ENCODE peak calls at places on chromosomes 13 and 19, in ten cellular contexts. T is fibroblast of the aortic adventitia, X is tibial artery, P is IMR-90, M is Peyer's patch, V is omental fat pad, G is astrocyte, Z is epithelial cell of esophagus, E is lung, B is Calu3. D is an unnamed sample.

GRCh38 chr19:15144046-15144646 is 36.9 kb downstream of the SYDE1 start:
- DNase-seq in M (no peak), G (no peak), Z (peak), X (no peak), B (no peak), V (no peak), P (no peak), E (no peak), T (no peak), D (no peak)

GRCh38 chr13:36700170-36700569 is 26.4 kb downstream of the SERTM1 start:
- DNase-seq in Z (no peak), T (no peak), P (no peak), X (no peak), V (no peak), E (no peak), G (no peak), B (no peak), M (no peak), D (no peak)

GRCh38 chr19:57675881-57676280 is 5.9 kb upstream of the ZNF551 start:
- DNase-seq in M (no peak), T (peak), Z (no peak), P (no peak), V (no peak), X (no peak), B (no peak), E (no peak), G (no peak), D (no peak)

GRCh38 chr19:13599681-13600080 is 93.4 kb upstream of the CACNA1A start:
- DNase-seq in T (no peak), M (no peak), X (no peak), B (no peak), E (no peak), Z (no peak), V (no peak), P (no peak), G (no peak), D (no peak)

GRCh38 chr19:44776402-44777096 is 1.1 kb upstream of the CBLC start:
- DNase-seq in P (no peak), E (no peak), T (no peak), B (peak), Z (peak), M (no peak), G (no peak), X (no peak), V (no peak), D (no peak)

GRCh38 chr19:17079710-17080440 is 4.3 kb downstream of the MYO9B start:
- DNase-seq in M (peak), X (peak), Z (peak), P (peak), E (peak), B (peak), G (peak), V (peak), T (peak), D (peak)

GRCh38 chr19:12464769-12465725 is 19.6 kb downstream of the ZNF709 start:
- DNase-seq in M (no peak), V (no peak), B (no peak), P (no peak), T (no peak), E (no peak), X (no peak), G (no peak), Z (no peak), D (no peak)

GRCh38 chr19:28472111-28472510 is 740.8 kb downstream of the UQCRFS1 start:
- DNase-seq in E (no peak), M (no peak), B (no peak), G (peak), T (peak), X (no peak), V (no peak), P (no peak), Z (no peak), D (no peak)

GRCh38 chr19:7534531-7534980 is 961 bp upstream of the PNPLA6 start:
- DNase-seq in X (peak), V (peak), B (peak), E (peak), P (peak), T (peak), Z (peak), M (peak), G (peak), D (no peak)

GRCh38 chr13:99528547-99528946 is 27.3 kb downstream of the TM9SF2 start:
- DNase-seq in T (no peak), M (no peak), B (no peak), X (no peak), E (no peak), G (no peak), V (no peak), P (no peak), Z (no peak), D (no peak)

GRCh38 chr19:37817180-37817911 is 38.0 kb upstream of the ZNF573 start:
- DNase-seq in X (peak), Z (peak), P (peak), G (peak), M (peak), B (no peak), T (peak), V (peak), E (peak), D (peak)

GRCh38 chr13:114068723-114069322 is 63.6 kb downstream of the RASA3 start:
- DNase-seq in T (peak), Z (peak), B (no peak), M (no peak), G (peak), P (peak), E (no peak), X (peak), V (no peak), D (no peak)

GRCh38 chr19:46480409-46480808 is 9.0 kb upstream of the PNMA8A start:
- DNase-seq in M (no peak), B (no peak), E (no peak), P (peak), V (no peak), G (peak), X (no peak), T (peak), Z (no peak), D (no peak)

GRCh38 chr13:67769063-67769986 is 539.2 kb upstream of the PCDH9 start:
- DNase-seq in E (no peak), Z (no peak), M (no peak), G (no peak), X (no peak), V (no peak), B (no peak), P (no peak), T (no peak), D (no peak)

GRCh38 chr13:57630661-57631606 is 610 bp upstream of the PCDH17 start:
- DNase-seq in M (no peak), B (no peak), Z (peak), P (no peak), T (no peak), X (no peak), E (no peak), G (peak), V (no peak), D (no peak)

GRCh38 chr19:18479964-18480723 is 41.7 kb downstream of the ELL start:
- DNase-seq in T (peak), B (no peak), E (no peak), X (peak), P (peak), V (no peak), M (no peak), G (peak), Z (no peak), D (no peak)

GRCh38 chr19:8085606-8086464 is 33.3 kb downstream of the CCL25 start:
- DNase-seq in T (no peak), P (no peak), B (peak), Z (no peak), X (no peak), M (no peak), G (no peak), V (no peak), E (peak), D (no peak)

GRCh38 chr13:30477346-30478235 is 11.9 kb upstream of the HMGB1 start:
- DNase-seq in E (no peak), T (no peak), G (no peak), M (no peak), X (no peak), P (no peak), Z (no peak), B (no peak), V (no peak), D (no peak)

GRCh38 chr13:75635101-75635620 is 969 bp upstream of the LMO7 start:
- DNase-seq in Z (no peak), M (peak), X (no peak), P (no peak), B (no peak), V (no peak), T (peak), G (no peak), E (no peak), D (no peak)

GRCh38 chr13:81302125-81302524 is 961.2 kb upstream of the SPRY2 start:
- DNase-seq in G (no peak), Z (no peak), E (no peak), T (no peak), M (no peak), B (no peak), X (no peak), V (no peak), P (no peak), D (no peak)

GRCh38 chr19:48928164-48929005 is 5.1 kb upstream of the DHDH start:
- DNase-seq in P (peak), Z (peak), E (peak), V (no peak), G (peak), X (no peak), T (peak), M (no peak), B (peak), D (no peak)

GRCh38 chr19:39438270-39438934 is 2.7 kb upstream of the RPS16 start:
- DNase-seq in E (no peak), V (no peak), X (no peak), G (no peak), M (no peak), T (peak), B (no peak), Z (peak), P (peak), D (no peak)

GRCh38 chr13:98751397-98752110 is 918 bp downstream of the SLC15A1 start:
- DNase-seq in V (no peak), X (no peak), B (no peak), G (peak), P (peak), T (peak), E (no peak), Z (peak), M (no peak), D (no peak)

GRCh38 chr19:6772028-6772865 is at the start of gene VAV1:
- DNase-seq in G (no peak), P (no peak), E (peak), M (peak), X (no peak), B (no peak), V (no peak), T (no peak), Z (no peak), D (peak)

GRCh38 chr13:30805603-30806011 is 70.3 kb downstream of the ALOX5AP start:
- DNase-seq in P (peak), X (no peak), V (no peak), B (peak), G (peak), M (no peak), Z (no peak), E (no peak), T (no peak), D (no peak)

GRCh38 chr19:45103200-45103624 is 10.2 kb downstream of the PPP1R37 start:
- DNase-seq in E (no peak), T (no peak), B (no peak), M (peak), P (no peak), V (no peak), Z (no peak), G (no peak), X (no peak), D (no peak)

GRCh38 chr13:77990973-77991372 is 72.3 kb upstream of the EDNRB start:
- DNase-seq in T (no peak), P (no peak), X (no peak), G (no peak), M (no peak), B (no peak), Z (no peak), E (no peak), V (no peak), D (no peak)

GRCh38 chr13:51614350-51614786 is 30.1 kb downstream of the WDFY2 start:
- DNase-seq in G (no peak), B (no peak), M (peak), P (no peak), Z (no peak), V (no peak), T (no peak), X (no peak), E (no peak), D (no peak)

GRCh38 chr19:19510432-19510831 is 4.9 kb downstream of the TSSK6 start:
- DNase-seq in M (no peak), E (no peak), Z (peak), B (no peak), X (no peak), G (no peak), V (no peak), T (peak), P (no peak), D (no peak)

GRCh38 chr19:52397310-52398090 is at the start of gene ZNF528:
- DNase-seq in T (peak), E (peak), V (peak), Z (peak), M (peak), P (peak), G (peak), X (peak), B (no peak), D (peak)

GRCh38 chr13:38661276-38661675 is 25.6 kb upstream of the FREM2 start:
- DNase-seq in V (no peak), E (no peak), P (no peak), Z (no peak), X (no peak), T (peak), G (peak), M (no peak), B (no peak), D (no peak)

GRCh38 chr19:45087531-45087930 is 5.4 kb upstream of the PPP1R37 start:
- DNase-seq in G (no peak), B (no peak), P (no peak), M (peak), E (no peak), V (no peak), T (no peak), Z (no peak), X (no peak), D (no peak)

GRCh38 chr19:57773488-57773887 is 4.0 kb downstream of the ZNF586 start:
- DNase-seq in V (no peak), B (no peak), G (no peak), Z (peak), X (no peak), P (no peak), M (no peak), E (no peak), T (no peak), D (no peak)

GRCh38 chr13:113224486-113224885 is 15.1 kb downstream of the CUL4A start:
- DNase-seq in Z (peak), E (no peak), P (no peak), V (no peak), G (no peak), B (no peak), X (no peak), T (no peak), M (no peak), D (no peak)

GRCh38 chr13:39913928-39914327 is 258.5 kb downstream of the COG6 start:
- DNase-seq in G (no peak), X (peak), P (no peak), M (no peak), V (no peak), Z (peak), B (no peak), E (no peak), T (peak), D (no peak)

GRCh38 chr13:61123533-61124269 is 291.9 kb downstream of the PCDH20 start:
- DNase-seq in P (no peak), X (no peak), M (no peak), E (no peak), T (no peak), B (no peak), Z (no peak), G (no peak), V (no peak), D (no peak)

GRCh38 chr19:54724644-54725043 is 402 bp downstream of the KIR3DL3 start:
- DNase-seq in E (no peak), G (no peak), V (no peak), X (no peak), Z (no peak), B (no peak), P (no peak), M (no peak), T (no peak), D (no peak)

GRCh38 chr13:69857188-69857821 is 250.3 kb upstream of the ATXN8OS start:
- DNase-seq in T (peak), V (no peak), P (peak), G (peak), E (no peak), Z (peak), B (no peak), M (no peak), X (no peak), D (no peak)
- TF ChIP-seq CTCF in T (peak), V (peak), P (peak), G (peak), E (peak), Z (peak), B (no peak), M (peak), X (peak), D (no peak)

GRCh38 chr13:42048625-42049453 is at the start of gene DGKH:
- DNase-seq in P (peak), Z (peak), G (peak), T (peak), B (peak), X (peak), E (peak), V (peak), M (peak), D (peak)
- TF ChIP-seq CTCF in P (peak), Z (no peak), G (no peak), T (no peak), B (no peak), X (peak), E (no peak), V (no peak), M (peak), D (no peak)

DNA sequence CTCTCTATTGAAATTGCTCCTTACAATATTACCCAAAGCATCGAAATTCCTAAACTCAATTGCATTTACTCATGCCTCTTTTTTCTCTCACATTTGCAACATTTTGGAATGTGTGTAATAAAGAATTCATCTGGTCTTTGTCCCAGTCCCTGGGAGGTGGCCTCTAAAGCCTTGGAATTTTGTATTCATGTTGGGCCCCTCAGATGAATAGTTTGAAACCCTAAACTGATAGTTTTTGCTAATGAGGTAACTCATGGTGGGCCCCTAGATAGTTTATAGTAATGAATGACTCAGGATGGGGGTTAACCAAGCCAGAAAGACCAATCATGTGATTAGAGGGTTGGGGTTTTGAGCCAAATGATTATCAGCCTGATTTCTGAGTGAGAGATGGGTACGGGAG is 490.4 kb downstream of the DIAPH3 start:
- DNase-seq in B (no peak), V (no peak), Z (no peak), T (peak), P (peak), G (peak), X (no peak), E (no peak), M (no peak), D (no peak)
- TF ChIP-seq CTCF in B (no peak), V (no peak), Z (no peak), T (no peak), P (no peak), G (no peak), X (no peak), E (no peak), M (no peak), D (no peak)

GRCh38 chr19:741506-742131 is 9.3 kb upstream of the MISP start:
- DNase-seq in B (no peak), E (no peak), G (no peak), X (no peak), V (no peak), P (no peak), T (no peak), M (no peak), Z (no peak), D (no peak)
- TF ChIP-seq CTCF in B (no peak), E (no peak), G (no peak), X (no peak), V (no peak), P (no peak), T (no peak), M (no peak), Z (no peak), D (no peak)

DNA sequence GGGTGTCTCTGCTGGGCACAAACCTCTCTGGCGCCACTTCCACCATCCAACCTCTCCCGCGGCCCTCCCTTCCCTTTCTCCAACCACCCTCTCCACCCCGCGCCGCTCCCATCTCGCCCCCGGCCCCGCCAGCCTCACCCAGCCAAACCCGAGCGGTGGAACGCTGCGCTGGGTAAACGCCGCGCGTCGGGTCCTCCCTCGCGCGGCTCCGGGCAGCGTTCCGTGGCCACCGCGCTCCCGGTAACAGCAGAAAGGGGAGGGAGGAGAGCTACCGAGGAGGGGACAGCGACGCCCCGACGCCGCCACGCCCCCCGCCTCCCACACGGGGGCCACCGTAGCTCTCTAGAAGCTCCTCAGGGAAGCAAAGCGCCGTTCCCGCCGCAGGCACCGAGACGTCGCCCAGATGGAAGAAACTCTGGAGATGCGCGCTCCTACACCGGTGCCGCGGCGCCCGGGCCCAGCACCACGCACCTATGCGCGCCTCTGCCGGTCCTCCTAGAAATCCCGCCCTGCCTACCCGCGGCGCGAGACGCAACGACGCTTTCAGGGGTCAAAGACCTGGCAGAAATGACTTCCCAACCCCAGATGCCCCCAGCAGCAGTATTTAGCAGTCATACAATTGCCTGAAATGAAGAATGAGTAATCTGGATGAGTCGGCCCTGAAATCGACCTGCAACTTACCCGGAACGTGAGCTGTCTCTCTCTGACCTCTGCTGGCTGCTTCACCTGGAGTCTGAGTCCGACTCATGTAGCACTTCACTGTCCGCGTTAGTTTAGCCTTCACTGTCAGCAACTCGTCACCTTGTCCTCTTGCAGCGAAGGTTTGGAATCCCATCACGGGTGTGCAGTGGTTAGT is at the start of gene RUBCNL:
- DNase-seq in P (no peak), E (no peak), V (no peak), M (peak), X (no peak), G (no peak), B (peak), Z (peak), T (no peak), D (peak)
- TF ChIP-seq CTCF in P (no peak), E (no peak), V (no peak), M (peak), X (no peak), G (no peak), B (no peak), Z (peak), T (no peak), D (no peak)

DNA sequence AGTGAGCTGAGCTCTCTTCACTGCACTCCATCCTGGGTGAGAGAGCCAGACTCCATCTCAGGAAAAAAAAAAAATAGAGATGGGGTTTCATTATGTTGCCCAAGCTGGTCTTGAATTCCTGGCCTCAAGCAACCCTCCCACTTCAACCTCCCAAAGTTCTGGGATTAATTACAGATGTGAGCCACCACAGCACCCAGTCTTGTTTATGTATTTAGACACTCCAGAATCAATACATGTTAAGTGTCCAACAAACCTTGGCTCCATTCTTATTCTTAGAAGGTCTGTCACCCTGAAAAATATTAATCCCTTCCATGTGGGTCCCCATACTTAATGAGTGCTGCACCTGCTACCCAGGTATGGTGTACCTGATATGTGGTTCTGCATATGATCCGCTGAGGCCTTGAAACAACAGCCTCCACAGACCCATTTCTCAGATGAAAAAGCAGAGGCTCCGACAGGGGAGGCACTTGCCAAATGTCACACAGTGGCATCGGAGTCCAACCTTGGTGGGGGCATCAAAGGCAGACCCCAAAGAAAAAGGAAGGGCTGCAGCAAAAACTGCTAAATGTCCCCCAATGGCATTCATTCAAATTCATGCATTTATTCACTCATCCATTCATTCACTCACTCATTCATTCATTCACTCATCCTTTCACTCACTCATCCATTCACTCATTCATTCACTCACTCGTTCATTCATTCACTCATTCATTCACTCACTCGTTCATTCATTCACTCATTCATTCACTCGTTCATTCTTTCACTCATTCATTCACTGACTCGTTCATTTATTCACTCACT is 16.7 kb downstream of the TICAM1 start:
- DNase-seq in B (no peak), V (no peak), T (peak), E (no peak), G (peak), P (peak), Z (no peak), M (no peak), X (no peak), D (no peak)
- TF ChIP-seq CTCF in B (no peak), V (no peak), T (no peak), E (no peak), G (no peak), P (no peak), Z (no peak), M (no peak), X (no peak), D (no peak)

D was measured in activated B cell treated with CpG ODN at 0.5 μM for 24 hours.